ENCODE peak calls at places on chromosomes 13 and 19, in five cellular contexts. K is cardiac fibroblast, B is RWPE1, L is psoas muscle, P is heart right ventricle. F is an unnamed sample.

GRCh38 chr13:63436288-63436687 is 2020.6 kb upstream of the PCDH20 start:
- DNase-seq in K (no peak), B (no peak), L (no peak), P (no peak), F (no peak)

GRCh38 chr13:48160879-48161278 is 66.0 kb upstream of the MED4 start:
- DNase-seq in B (peak), L (peak), K (peak), P (peak), F (no peak)

GRCh38 chr13:50401721-50402510 is 386.7 kb downstream of the KCNRG start:
- DNase-seq in L (no peak), K (peak), B (no peak), P (no peak), F (no peak)

GRCh38 chr13:63393112-63393511 is 1977.5 kb upstream of the PCDH20 start:
- DNase-seq in L (no peak), K (peak), B (no peak), P (no peak), F (no peak)

GRCh38 chr19:17234911-17235617 is 9.0 kb downstream of the OCEL1 start:
- DNase-seq in L (peak), P (no peak), K (peak), B (peak), F (peak)

GRCh38 chr13:112752711-112753541 is 63.1 kb downstream of the ATP11A start:
- DNase-seq in B (no peak), P (no peak), L (no peak), K (no peak), F (no peak)

GRCh38 chr19:8386990-8387389 is 3.2 kb upstream of the RAB11B start:
- DNase-seq in B (no peak), K (no peak), L (no peak), P (no peak), F (no peak)

GRCh38 chr19:7988307-7988706 is 17.1 kb downstream of the ELAVL1 start:
- DNase-seq in L (no peak), K (no peak), P (no peak), B (peak), F (no peak)

GRCh38 chr19:32673573-32673972 is 1.4 kb downstream of the ANKRD27 start:
- DNase-seq in P (no peak), L (no peak), K (no peak), B (no peak), F (no peak)

GRCh38 chr13:40422588-40423235 is 243.7 kb downstream of the FOXO1 start:
- DNase-seq in L (no peak), P (no peak), K (no peak), B (no peak), F (no peak)

GRCh38 chr13:50152655-50153309 is 137.5 kb downstream of the KCNRG start:
- DNase-seq in P (no peak), K (no peak), L (no peak), B (no peak), F (no peak)

GRCh38 chr13:19681517-19681916 is 48.1 kb downstream of the MPHOSPH8 start:
- DNase-seq in L (no peak), K (no peak), B (no peak), P (no peak), F (no peak)

GRCh38 chr19:11361037-11361770 is 6.0 kb downstream of the PLPPR2 start:
- DNase-seq in B (no peak), K (no peak), L (no peak), P (no peak), F (peak)

GRCh38 chr13:97018029-97018819 is 23.9 kb upstream of the OXGR1 start:
- DNase-seq in K (peak), L (no peak), B (peak), P (peak), F (peak)

GRCh38 chr13:99642841-99643240 is 141.6 kb downstream of the TM9SF2 start:
- DNase-seq in L (no peak), B (no peak), P (no peak), K (no peak), F (no peak)

GRCh38 chr19:57903298-57904174 is 12.9 kb downstream of the ZNF417 start:
- DNase-seq in L (no peak), K (peak), P (no peak), B (peak), F (no peak)

GRCh38 chr13:99093997-99094396 is 106.7 kb upstream of the UBAC2 start:
- DNase-seq in L (no peak), K (no peak), B (no peak), P (no peak), F (no peak)

GRCh38 chr13:47111499-47111898 is 214.6 kb upstream of the HTR2A start:
- DNase-seq in L (no peak), P (no peak), K (peak), B (no peak), F (no peak)

GRCh38 chr13:108657520-108657919 is 28.1 kb downstream of the MYO16 start:
- DNase-seq in P (no peak), K (no peak), B (no peak), L (no peak), F (no peak)

GRCh38 chr13:109243311-109243951 is 543.0 kb downstream of the IRS2 start:
- DNase-seq in K (peak), L (no peak), B (peak), P (peak), F (no peak)

GRCh38 chr13:51397262-51397933 is 55.4 kb downstream of the INTS6 start:
- DNase-seq in B (no peak), P (no peak), L (no peak), K (peak), F (no peak)

GRCh38 chr13:31225998-31226675 is 26.4 kb downstream of the B3GLCT start:
- DNase-seq in L (no peak), K (no peak), P (no peak), B (no peak), F (no peak)

GRCh38 chr19:30516111-30516510 is 143.9 kb downstream of the ZNF536 start:
- DNase-seq in P (no peak), L (no peak), B (no peak), K (no peak), F (no peak)

GRCh38 chr19:525857-526419 is 5.6 kb upstream of the CDC34 start:
- DNase-seq in P (no peak), K (no peak), L (no peak), B (no peak), F (no peak)

DNA sequence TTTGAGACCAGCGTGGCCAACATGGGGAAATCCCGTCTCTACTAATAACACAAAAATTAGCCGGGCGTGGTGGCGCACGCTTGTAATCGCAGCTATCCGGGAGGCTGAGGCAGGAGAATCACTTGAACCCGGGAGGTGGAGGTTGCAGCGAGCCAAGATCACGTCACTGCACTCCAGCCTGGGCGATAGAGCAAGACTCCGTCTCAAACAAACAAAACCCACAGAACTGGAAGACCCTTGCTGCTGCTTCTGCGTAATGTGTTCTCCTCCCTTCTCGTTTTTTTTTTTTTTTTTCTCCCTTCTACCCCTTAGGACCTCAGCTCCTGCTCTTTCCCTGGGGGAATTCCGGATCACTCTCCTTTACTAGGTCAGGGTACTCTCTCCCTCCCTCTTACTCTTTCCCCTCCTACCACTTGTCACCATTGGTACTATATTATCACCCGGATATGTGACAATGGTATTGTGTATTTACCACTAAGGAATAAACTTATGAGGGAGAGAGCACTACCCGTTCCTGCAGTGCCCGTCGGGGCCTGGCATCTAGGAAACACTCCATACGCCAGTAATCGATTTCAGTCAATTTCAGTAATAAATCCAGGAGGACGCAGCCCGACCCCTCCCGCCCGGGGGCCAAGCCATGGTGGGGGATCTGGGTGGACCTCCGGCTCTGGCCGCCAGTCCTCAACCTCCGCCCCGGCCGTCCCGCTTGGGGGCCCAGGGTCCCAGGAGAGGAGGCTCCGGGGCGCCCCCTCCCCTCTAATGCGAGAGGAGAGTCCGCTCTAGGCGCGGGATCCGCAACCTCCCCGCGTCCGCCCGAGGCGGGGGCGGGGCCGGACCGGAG is 423 bp upstream of the GARRE1 start:
- DNase-seq in B (peak), K (no peak), P (peak), L (peak), F (peak)
- TF ChIP-seq CTCF in B (no peak), K (no peak), P (no peak), L (no peak), F (peak)

GRCh38 chr13:67635754-67636153 is 405.6 kb upstream of the PCDH9 start:
- DNase-seq in K (no peak), B (no peak), L (no peak), P (no peak), F (no peak)

GRCh38 chr13:67630640-67631039 is 400.5 kb upstream of the PCDH9 start:
- DNase-seq in P (no peak), B (no peak), K (no peak), L (no peak), F (no peak)

DNA sequence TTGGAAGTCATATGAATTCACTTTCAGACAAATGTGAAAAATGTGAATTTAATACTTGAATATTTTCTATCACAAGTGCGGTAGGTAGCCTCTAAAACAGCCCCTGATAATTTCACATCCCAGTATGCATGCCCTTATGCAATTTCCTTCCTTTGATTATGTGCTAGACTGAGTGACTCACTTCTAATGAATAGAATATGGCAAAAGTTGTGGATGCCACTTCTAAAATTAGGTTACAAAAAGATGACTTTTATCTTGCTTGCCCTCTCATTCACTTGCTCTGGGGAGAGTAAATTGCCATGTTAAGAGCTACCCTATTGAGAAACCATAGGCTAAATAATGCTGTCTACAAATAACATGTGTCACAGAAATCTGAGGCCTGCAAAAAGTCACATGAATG is 402.5 kb upstream of the PCDH9 start:
- DNase-seq in B (no peak), P (no peak), L (no peak), K (peak), F (no peak)
- TF ChIP-seq CTCF in B (no peak), P (no peak), L (no peak), K (no peak), F (no peak)

GRCh38 chr19:54475706-54476105 is 2.6 kb upstream of the CDC42EP5 start:
- DNase-seq in P (no peak), B (no peak), K (no peak), L (no peak), F (no peak)
- TF ChIP-seq CTCF in P (no peak), B (no peak), K (no peak), L (no peak), F (no peak)

DNA sequence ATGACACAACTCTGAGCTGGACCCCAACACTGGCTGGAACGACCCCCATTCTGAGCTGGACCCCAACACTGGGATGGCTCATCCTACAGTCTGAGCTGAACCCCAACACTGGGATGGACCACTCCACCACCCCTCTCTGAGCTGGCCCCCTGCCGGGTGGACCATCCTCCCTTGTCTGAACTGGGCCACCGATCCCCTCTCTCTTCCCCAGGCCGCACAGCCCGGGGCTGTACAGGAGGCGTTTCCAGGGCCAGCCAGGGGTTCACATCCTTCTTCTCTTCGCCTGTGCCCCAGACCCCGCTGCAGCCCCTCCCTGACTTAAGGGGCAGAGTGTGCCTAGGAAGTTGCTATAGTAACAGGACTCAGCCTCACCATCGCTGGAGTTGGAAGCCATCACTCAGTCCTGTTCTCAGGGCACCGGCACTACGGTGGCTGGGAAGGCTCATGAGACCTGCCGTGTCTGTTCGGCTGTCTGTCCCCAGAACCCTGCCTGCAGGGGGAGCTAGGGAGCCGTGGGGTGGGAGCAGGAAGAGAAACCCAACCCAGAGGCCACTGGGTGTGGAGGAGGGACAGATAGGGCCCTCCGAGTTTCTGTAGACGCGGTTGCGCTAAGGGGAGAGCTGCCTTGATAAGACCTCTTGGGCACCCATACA is 3.7 kb downstream of the PRKACA start:
- DNase-seq in L (peak), K (no peak), B (no peak), P (no peak), F (peak)
- TF ChIP-seq CTCF in L (peak), K (peak), B (no peak), P (peak), F (peak)

DNA sequence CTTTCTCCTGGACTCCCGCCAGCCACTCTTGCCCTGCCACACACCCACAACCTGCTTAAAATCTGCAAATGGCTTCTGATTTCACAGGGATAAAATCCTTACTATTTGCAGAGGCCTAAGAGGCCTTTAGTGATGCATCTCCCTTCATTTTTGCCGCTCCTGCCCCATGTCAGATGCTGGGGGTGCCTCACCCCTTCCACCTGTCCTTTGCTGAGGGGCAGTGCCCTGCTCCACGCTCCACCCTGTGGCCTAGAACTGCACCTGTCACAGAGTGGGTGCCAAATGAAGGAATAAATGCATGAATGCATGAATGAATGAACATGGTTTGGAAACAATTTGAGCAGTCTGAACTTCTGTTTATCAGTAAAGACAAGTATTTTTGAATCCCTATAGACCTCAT is 34.1 kb upstream of the UQCRFS1 start:
- DNase-seq in P (no peak), B (no peak), L (no peak), K (no peak), F (no peak)
- TF ChIP-seq CTCF in P (no peak), B (no peak), L (no peak), K (no peak), F (peak)

GRCh38 chr13:82758056-82758455 is 1124.2 kb downstream of the SLITRK1 start:
- DNase-seq in B (peak), P (no peak), K (peak), L (no peak), F (no peak)
- TF ChIP-seq CTCF in B (no peak), P (peak), K (peak), L (no peak), F (peak)

DNA sequence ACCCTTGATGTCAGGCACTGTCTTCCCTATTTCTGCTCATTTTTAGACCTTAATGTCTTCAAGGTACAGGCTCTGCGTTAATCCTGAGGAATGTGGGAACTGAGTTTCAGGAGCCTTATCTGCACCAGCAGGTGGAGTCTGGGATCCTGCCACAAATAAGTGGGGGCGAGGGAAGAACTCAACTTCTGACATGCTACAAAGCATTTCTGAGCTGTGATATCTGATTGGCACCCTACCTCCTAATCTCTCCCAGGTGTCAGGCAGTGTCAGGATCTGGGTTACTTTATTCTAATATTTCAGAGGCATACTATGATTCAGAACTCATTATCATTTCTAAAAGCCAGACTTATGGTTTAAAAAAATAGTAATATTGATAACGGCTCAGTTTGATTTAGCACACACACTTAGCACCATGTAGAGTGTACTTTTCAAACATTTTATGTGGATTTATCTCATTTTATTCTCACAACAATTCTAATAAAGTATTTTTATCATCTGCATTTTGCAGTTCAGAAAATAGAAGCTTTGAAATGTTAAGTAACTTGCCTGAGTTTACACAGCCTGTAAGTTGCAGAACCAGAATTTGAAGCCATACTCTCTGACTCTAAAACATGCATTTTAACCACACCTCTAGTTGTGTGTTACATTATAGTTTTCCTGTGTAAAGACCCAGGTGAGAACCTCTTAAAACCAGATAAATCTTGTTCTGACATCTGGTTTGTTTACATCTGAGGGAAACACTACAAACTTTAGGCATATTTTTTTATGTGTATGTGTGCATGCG is 358.6 kb downstream of the TDRD3 start:
- DNase-seq in K (no peak), P (no peak), B (no peak), L (no peak), F (no peak)
- TF ChIP-seq CTCF in K (no peak), P (no peak), B (no peak), L (no peak), F (no peak)

GRCh38 chr13:101258509-101258908 is 157.8 kb downstream of the NALCN start:
- DNase-seq in B (no peak), P (no peak), L (no peak), K (no peak), F (no peak)

GRCh38 chr13:101262306-101262705 is 154.0 kb downstream of the NALCN start:
- DNase-seq in L (no peak), K (no peak), B (no peak), P (no peak), F (no peak)

DNA sequence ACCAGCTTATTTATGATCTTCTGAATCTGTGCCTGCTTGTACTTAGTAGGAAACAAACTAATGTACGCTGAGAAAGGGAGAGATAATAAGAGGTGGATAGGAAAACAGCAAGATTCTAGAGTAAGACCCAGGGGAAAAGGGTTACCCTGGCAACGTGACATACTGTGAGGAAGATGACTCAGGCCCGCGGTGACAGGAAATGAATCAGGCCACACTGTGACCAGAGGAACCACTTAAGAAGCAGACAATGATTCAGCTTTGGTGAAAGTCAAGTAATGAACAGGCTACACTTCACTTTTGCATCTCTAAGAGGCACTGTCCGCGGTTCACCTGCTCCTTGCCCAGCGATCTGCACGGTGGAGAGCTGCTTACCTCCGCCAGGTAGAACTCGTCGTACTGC is 158.2 kb downstream of the NALCN start:
- DNase-seq in B (peak), L (no peak), P (no peak), K (peak), F (no peak)
- TF ChIP-seq CTCF in B (no peak), L (no peak), P (no peak), K (no peak), F (no peak)